ENCODE peak calls at places on chromosomes 16 and 17, in nine cellular contexts. R is GM10248; D is CD4-positive, alpha-beta memory T cell; A is pons; O is non-pigmented ciliary epithelial cell; N is fibroblast of pulmonary artery; M is HT1080; F is SK-N-SH; B is T-helper 1 cell. S is an unnamed sample.

GRCh38 chr17:62995377-62995885 is 29.4 kb downstream of the TANC2 start:
- DNase-seq in R (peak), D (no peak), A (peak), O (no peak), N (peak), M (peak), F (peak), B (no peak), S (no peak)

GRCh38 chr16:55209626-55210025 is 114.4 kb upstream of the IRX6 start:
- DNase-seq in R (no peak), D (no peak), A (no peak), O (no peak), N (no peak), M (no peak), F (no peak), B (no peak), S (no peak)

GRCh38 chr17:42953669-42954068 is 10.6 kb downstream of the AARSD1 start:
- DNase-seq in R (no peak), D (no peak), A (no peak), O (no peak), N (peak), M (no peak), F (no peak), B (no peak), S (no peak)

GRCh38 chr17:13031718-13032350 is 14.0 kb upstream of the ELAC2 start:
- DNase-seq in R (peak), D (peak), A (no peak), O (no peak), N (peak), M (peak), F (peak), B (peak), S (peak)

GRCh38 chr17:1143573-1143972 is 36.2 kb downstream of the ABR start:
- DNase-seq in R (no peak), D (no peak), A (no peak), O (no peak), N (peak), M (no peak), F (peak), B (no peak), S (no peak)

GRCh38 chr17:13599808-13600398 is 1.8 kb downstream of the HS3ST3A1 start:
- DNase-seq in R (no peak), D (no peak), A (no peak), O (no peak), N (no peak), M (no peak), F (no peak), B (no peak), S (no peak)

GRCh38 chr17:1559743-1560581 is 2.6 kb downstream of the PITPNA start:
- DNase-seq in R (no peak), D (no peak), A (no peak), O (no peak), N (no peak), M (no peak), F (no peak), B (no peak), S (no peak)

GRCh38 chr16:49596119-49596518 is 222.5 kb downstream of the C16orf78 start:
- DNase-seq in R (no peak), D (no peak), A (no peak), O (no peak), N (peak), M (no peak), F (peak), B (no peak), S (no peak)

GRCh38 chr16:23765933-23766332 is 11.1 kb downstream of the CHP2 start:
- DNase-seq in R (no peak), D (no peak), A (no peak), O (no peak), N (no peak), M (no peak), F (no peak), B (no peak), S (no peak)

GRCh38 chr16:87138316-87138715 is 178.9 kb downstream of the C16orf95 start:
- DNase-seq in R (no peak), D (no peak), A (no peak), O (no peak), N (no peak), M (no peak), F (no peak), B (no peak), S (no peak)

GRCh38 chr16:88561485-88562369 is 8.5 kb upstream of the ZC3H18 start:
- DNase-seq in R (peak), D (peak), A (peak), O (no peak), N (peak), M (peak), F (peak), B (peak), S (peak)

GRCh38 chr17:27600471-27600870 is 30.5 kb upstream of the LGALS9 start:
- DNase-seq in R (no peak), D (no peak), A (no peak), O (no peak), N (no peak), M (no peak), F (no peak), B (no peak), S (no peak)

GRCh38 chr16:1093284-1094123 is 2.5 kb downstream of the C1QTNF8 start:
- DNase-seq in R (no peak), D (peak), A (no peak), O (no peak), N (peak), M (no peak), F (peak), B (no peak), S (no peak)

GRCh38 chr17:73767696-73768095 is 123.5 kb upstream of the SDK2 start:
- DNase-seq in R (no peak), D (no peak), A (no peak), O (no peak), N (no peak), M (no peak), F (no peak), B (no peak), S (no peak)

GRCh38 chr17:49108318-49108717 is 24.3 kb upstream of the B4GALNT2 start:
- DNase-seq in R (no peak), D (no peak), A (peak), O (peak), N (peak), M (peak), F (no peak), B (no peak), S (no peak)

GRCh38 chr16:50520451-50521245 is 27.5 kb upstream of the NKD1 start:
- DNase-seq in R (no peak), D (no peak), A (peak), O (no peak), N (no peak), M (peak), F (no peak), B (no peak), S (no peak)

GRCh38 chr16:4534151-4534790 is 4.3 kb downstream of the CDIP1 start:
- DNase-seq in R (no peak), D (no peak), A (no peak), O (no peak), N (no peak), M (no peak), F (no peak), B (no peak), S (no peak)

GRCh38 chr17:42321555-42321954 is 33.3 kb downstream of the STAT5A start:
- DNase-seq in R (no peak), D (no peak), A (no peak), O (no peak), N (no peak), M (no peak), F (no peak), B (no peak), S (no peak)

GRCh38 chr17:15265131-15265530 is at the start of gene PMP22:
- DNase-seq in R (no peak), D (no peak), A (peak), O (no peak), N (no peak), M (no peak), F (no peak), B (no peak), S (no peak)

GRCh38 chr16:51149721-51150158 is 1.3 kb downstream of the SALL1 start:
- DNase-seq in R (no peak), D (no peak), A (no peak), O (no peak), N (no peak), M (no peak), F (peak), B (no peak), S (no peak)

GRCh38 chr16:23072084-23072599 is 77.1 kb downstream of the USP31 start:
- DNase-seq in R (no peak), D (no peak), A (peak), O (peak), N (peak), M (peak), F (peak), B (no peak), S (no peak)

GRCh38 chr16:31081428-31082351 is 7.1 kb downstream of the PRSS53 start:
- DNase-seq in R (no peak), D (no peak), A (peak), O (no peak), N (no peak), M (no peak), F (no peak), B (no peak), S (no peak)

GRCh38 chr16:55470533-55471371 is 8.2 kb upstream of the MMP2 start:
- DNase-seq in R (no peak), D (no peak), A (peak), O (no peak), N (peak), M (peak), F (no peak), B (no peak), S (no peak)

S was measured in CD8-positive, alpha-beta T cell.